ENCODE peak calls at places on chromosomes 11 and 22, in six cellular contexts. X, M, L, C, Y and I are unnamed samples.

GRCh38 chr11:30653606-30654005 is 67.5 kb upstream of the MPPED2 start:
- DNase-seq in X (no peak), M (no peak), L (no peak), C (peak; percentile 5), Y (no peak), I (no peak)

GRCh38 chr22:24584871-24585411 is 7.9 kb downstream of the LRRC75B start:
- DNase-seq in X (no peak), M (no peak), L (no peak), C (no peak), Y (no peak), I (no peak)

GRCh38 chr11:35289821-35290220 is 129.5 kb downstream of the SLC1A2 start:
- DNase-seq in X (peak; percentile 32), M (peak; percentile 89), L (no peak), C (peak; percentile 54), Y (no peak), I (no peak)

GRCh38 chr11:111409915-111410314 is 30.8 kb upstream of the POU2AF1 start:
- DNase-seq in X (no peak), M (no peak), L (no peak), C (no peak), Y (no peak), I (no peak)

GRCh38 chr11:124311269-124311668 is 2.5 kb downstream of the OR8D1 start:
- DNase-seq in X (no peak), M (no peak), L (no peak), C (no peak), Y (no peak), I (no peak)

GRCh38 chr11:3627291-3627690 is 14.5 kb downstream of the ART5 start:
- DNase-seq in X (peak; percentile 35), M (peak; percentile 52), L (no peak), C (peak; percentile 78), Y (no peak), I (no peak)

GRCh38 chr22:44567846-44568493 is 69.9 kb upstream of the RTL6 start:
- DNase-seq in X (peak; percentile 48), M (peak; percentile 71), L (no peak), C (peak; percentile 70), Y (peak; percentile 42), I (peak; percentile 35)

GRCh38 chr11:64271339-64272132 is 12.9 kb downstream of the BAD start:
- DNase-seq in X (peak; percentile 95), M (peak; percentile 93), L (peak; percentile 67), C (peak; percentile 97), Y (peak; percentile 91), I (peak; percentile 79)

GRCh38 chr22:43222281-43222680 is 35.3 kb upstream of the TTLL12 start:
- DNase-seq in X (no peak), M (peak; percentile 4), L (no peak), C (no peak), Y (no peak), I (no peak)

GRCh38 chr22:41939981-41940852 is 6.7 kb downstream of the CENPM start:
- DNase-seq in X (peak; percentile 35), M (no peak), L (no peak), C (no peak), Y (peak; percentile 95), I (peak; percentile 57)

GRCh38 chr11:44564198-44564597 is 1.3 kb upstream of the CD82 start:
- DNase-seq in X (peak; percentile 33), M (peak; percentile 38), L (no peak), C (no peak), Y (peak; percentile 78), I (no peak)

GRCh38 chr22:31616315-31616980 is 45.6 kb downstream of the PISD start:
- DNase-seq in X (no peak), M (no peak), L (no peak), C (no peak), Y (no peak), I (no peak)

GRCh38 chr11:6703247-6704063 is 20.3 kb upstream of the MRPL17 start:
- DNase-seq in X (peak; percentile 86), M (peak; percentile 80), L (no peak), C (peak; percentile 74), Y (peak; percentile 61), I (no peak)

GRCh38 chr11:69797156-69797555 is 22.0 kb upstream of the FGF4 start:
- DNase-seq in X (no peak), M (no peak), L (no peak), C (no peak), Y (no peak), I (no peak)

GRCh38 chr11:86954288-86955110 is 696 bp downstream of the FZD4 start:
- DNase-seq in X (peak; percentile 5), M (no peak), L (no peak), C (no peak), Y (peak; percentile 41), I (no peak)

GRCh38 chr22:20516399-20516798 is 9.0 kb downstream of the MED15 start:
- DNase-seq in X (no peak), M (no peak), L (no peak), C (no peak), Y (no peak), I (no peak)

GRCh38 chr11:36540998-36541397 is 26.8 kb upstream of the RAG1 start:
- DNase-seq in X (peak; percentile 75), M (peak; percentile 82), L (peak; percentile 56), C (peak; percentile 78), Y (peak; percentile 53), I (no peak)

GRCh38 chr22:45757068-45757467 is 85.4 kb downstream of the ATXN10 start:
- DNase-seq in X (no peak), M (no peak), L (no peak), C (no peak), Y (no peak), I (no peak)

GRCh38 chr11:1203505-1204271 is 19.2 kb upstream of the MUC5B start:
- DNase-seq in X (no peak), M (no peak), L (no peak), C (peak; percentile 22), Y (peak; percentile 38), I (no peak)

GRCh38 chr11:18105802-18106574 is at the start of gene SAAL1:
- DNase-seq in X (peak; percentile 84), M (peak; percentile 77), L (peak; percentile 41), C (peak; percentile 74), Y (peak; percentile 88), I (peak; percentile 86)

GRCh38 chr22:46995501-46996360 is 233.3 kb downstream of the TBC1D22A start:
- DNase-seq in X (no peak), M (no peak), L (no peak), C (no peak), Y (no peak), I (no peak)

GRCh38 chr22:46994983-46995382 is 232.5 kb downstream of the TBC1D22A start:
- DNase-seq in X (no peak), M (no peak), L (no peak), C (no peak), Y (no peak), I (no peak)

GRCh38 chr22:46997311-46997970 is 235.0 kb downstream of the TBC1D22A start:
- DNase-seq in X (no peak), M (no peak), L (no peak), C (no peak), Y (no peak), I (no peak)

GRCh38 chr22:46998346-46998745 is 235.9 kb downstream of the TBC1D22A start:
- DNase-seq in X (no peak), M (no peak), L (no peak), C (no peak), Y (no peak), I (no peak)

GRCh38 chr22:46996595-46997310 is 234.3 kb downstream of the TBC1D22A start:
- DNase-seq in X (peak; percentile 51), M (peak; percentile 4), L (no peak), C (no peak), Y (no peak), I (no peak)
- TF ChIP-seq CTCF in X (peak; percentile 38), M (peak; percentile 28), L (no peak), C (peak; percentile 38), Y (no peak), I (no peak)

DNA sequence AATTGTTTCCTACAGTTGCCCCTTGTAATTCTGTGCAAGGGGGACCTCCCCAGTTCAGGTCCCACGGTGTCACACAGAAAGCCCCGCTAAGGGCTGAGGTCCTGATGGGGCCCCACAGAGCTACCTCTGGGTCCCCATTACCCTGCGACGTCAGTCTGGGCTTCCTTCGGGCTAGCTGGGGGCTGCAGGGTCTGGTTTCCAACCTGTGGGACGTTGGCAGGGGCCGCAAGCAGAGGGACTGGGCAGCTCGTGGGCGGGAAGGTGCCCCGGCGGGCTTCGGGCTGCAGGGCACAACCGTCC is 698 bp downstream of the SLC37A4 start:
- DNase-seq in X (no peak), M (no peak), L (no peak), C (no peak), Y (no peak), I (no peak)
- TF ChIP-seq CTCF in X (no peak), M (no peak), L (no peak), C (no peak), Y (no peak), I (no peak)

DNA sequence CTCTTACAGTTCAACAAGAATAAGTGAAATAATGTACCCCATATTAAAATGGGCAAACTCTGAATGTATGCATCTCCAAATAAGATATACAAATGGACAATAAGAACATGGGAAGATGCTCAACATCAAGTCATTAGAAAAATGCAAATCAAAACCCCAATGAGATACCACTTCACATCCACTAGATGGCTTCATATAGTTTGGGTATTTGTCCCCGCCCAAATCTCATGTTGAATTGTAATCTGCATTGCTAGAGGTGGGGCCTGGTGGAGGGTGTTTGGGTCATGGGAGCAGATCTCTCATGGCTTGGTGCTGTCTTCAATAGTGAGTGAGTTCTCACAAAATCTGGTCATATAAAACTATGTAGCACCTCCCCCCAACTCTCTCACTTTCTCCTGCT is 5.7 kb downstream of the MPZL2 start:
- DNase-seq in X (peak; percentile 43), M (no peak), L (no peak), C (no peak), Y (peak; percentile 18), I (no peak)
- TF ChIP-seq CTCF in X (peak; percentile 45), M (peak; percentile 17), L (peak; percentile 54), C (peak; percentile 33), Y (no peak), I (no peak)

GRCh38 chr11:68575025-68575665 is 109.2 kb upstream of the GAL start:
- DNase-seq in X (no peak), M (no peak), L (no peak), C (peak; percentile 39), Y (no peak), I (no peak)
- TF ChIP-seq CTCF in X (no peak), M (no peak), L (no peak), C (no peak), Y (no peak), I (no peak)

DNA sequence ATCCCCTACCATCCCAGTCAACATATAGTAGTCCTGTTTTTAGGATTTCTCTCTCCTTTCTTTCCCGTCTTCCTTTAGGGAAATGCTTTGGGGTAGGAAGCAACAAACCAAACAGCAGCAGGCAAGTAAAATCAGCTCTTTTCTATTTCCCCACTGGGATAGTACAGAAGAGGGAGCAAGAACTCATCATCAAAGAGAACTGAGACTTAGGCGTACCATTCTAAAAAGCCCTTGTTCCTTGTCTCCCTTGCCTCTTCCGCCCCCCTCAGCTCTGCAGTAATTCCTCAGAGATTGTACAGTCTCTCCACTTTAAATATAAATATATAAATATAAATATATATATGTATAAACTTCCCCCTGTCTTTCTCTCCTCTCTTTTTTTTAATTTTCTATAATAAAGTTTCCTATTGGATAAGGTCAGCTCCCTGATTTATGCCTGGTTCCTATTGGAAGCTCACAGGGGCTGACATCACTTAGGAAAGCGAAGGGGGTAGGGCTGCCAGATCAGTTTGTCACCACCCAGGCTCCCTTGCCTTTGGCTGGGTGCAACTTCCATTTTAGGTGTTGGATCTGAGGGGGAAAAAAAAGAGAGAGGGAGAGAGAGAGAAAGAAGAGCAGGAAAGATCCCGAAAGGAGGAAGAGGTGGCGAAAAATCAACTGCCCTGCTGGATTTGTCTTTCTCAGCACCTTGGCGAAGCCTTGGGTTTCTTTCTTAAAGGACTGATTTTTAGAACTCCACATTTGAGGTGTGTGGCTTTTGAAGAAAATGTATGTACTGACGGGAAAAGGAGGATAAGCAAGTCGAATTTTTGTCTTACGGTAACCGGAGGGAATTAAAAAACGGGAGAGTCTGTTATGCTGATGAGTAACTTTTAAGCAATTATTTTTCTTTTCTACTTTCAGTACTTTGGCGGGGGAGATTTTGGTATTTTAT is at the start of gene CTNND1:
- DNase-seq in X (peak; percentile 98), M (peak; percentile 99), L (peak; percentile 86), C (peak; percentile 99), Y (peak; percentile 92), I (no peak)
- TF ChIP-seq CTCF in X (no peak), M (peak; percentile 2), L (no peak), C (peak; percentile 17), Y (no peak), I (no peak)